ENCODE peak calls at places on chromosome 22, in six cellular contexts. One of them, this sample, is unnamed.

GRCh38 chr22:40651563-40652501 is 15.3 kb upstream of the MRTFA start:
- DNase-seq in NCI-H2081: peak; percentile 94
- DNase-seq in posterior cingulate gyrus: peak; percentile 96
- DNase-seq in GM18507: peak; percentile 58
- DNase-seq in stimulated activated naive B cell treated with anti-CD40 and anti-IgM and Interleukin-4, amounts not matched to agents 10 μg/mL and 1 μg/mL and 100 μg/mL, for 72 hours: peak; percentile 57
- DNase-seq in anterior cingulate cortex: peak; percentile 98
- DNase-seq in this sample: peak; percentile 99

GRCh38 chr22:45965565-45965962 is 11.4 kb downstream of the WNT7B start:
- DNase-seq in NCI-H2081: no peak
- DNase-seq in posterior cingulate gyrus: no peak
- DNase-seq in GM18507: no peak
- DNase-seq in stimulated activated naive B cell treated with anti-CD40 and anti-IgM and Interleukin-4, amounts not matched to agents 10 μg/mL and 1 μg/mL and 100 μg/mL, for 72 hours: no peak
- DNase-seq in anterior cingulate cortex: no peak
- DNase-seq in this sample: no peak

GRCh38 chr22:32501797-32502290 is 27.2 kb downstream of the FBXO7 start:
- DNase-seq in NCI-H2081: no peak
- DNase-seq in posterior cingulate gyrus: no peak
- DNase-seq in GM18507: no peak
- DNase-seq in stimulated activated naive B cell treated with anti-CD40 and anti-IgM and Interleukin-4, amounts not matched to agents 10 μg/mL and 1 μg/mL and 100 μg/mL, for 72 hours: no peak
- DNase-seq in anterior cingulate cortex: no peak
- DNase-seq in this sample: no peak

GRCh38 chr22:33825761-33826160 is 94.5 kb downstream of the LARGE1 start:
- DNase-seq in NCI-H2081: no peak
- DNase-seq in posterior cingulate gyrus: no peak
- DNase-seq in GM18507: no peak
- DNase-seq in stimulated activated naive B cell treated with anti-CD40 and anti-IgM and Interleukin-4, amounts not matched to agents 10 μg/mL and 1 μg/mL and 100 μg/mL, for 72 hours: no peak
- DNase-seq in anterior cingulate cortex: no peak
- DNase-seq in this sample: no peak

GRCh38 chr22:22235564-22235963 is 9.0 kb upstream of the VPREB1 start:
- DNase-seq in NCI-H2081: no peak
- DNase-seq in posterior cingulate gyrus: no peak
- DNase-seq in GM18507: no peak
- DNase-seq in stimulated activated naive B cell treated with anti-CD40 and anti-IgM and Interleukin-4, amounts not matched to agents 10 μg/mL and 1 μg/mL and 100 μg/mL, for 72 hours: no peak
- DNase-seq in anterior cingulate cortex: no peak
- DNase-seq in this sample: peak; percentile 7

GRCh38 chr22:17137226-17137625 is 16.1 kb upstream of the TMEM121B start:
- DNase-seq in NCI-H2081: no peak
- DNase-seq in posterior cingulate gyrus: no peak
- DNase-seq in GM18507: no peak
- DNase-seq in stimulated activated naive B cell treated with anti-CD40 and anti-IgM and Interleukin-4, amounts not matched to agents 10 μg/mL and 1 μg/mL and 100 μg/mL, for 72 hours: no peak
- DNase-seq in anterior cingulate cortex: no peak
- DNase-seq in this sample: no peak

GRCh38 chr22:50422046-50422445 is 52.8 kb downstream of the SBF1 start:
- DNase-seq in NCI-H2081: no peak
- DNase-seq in posterior cingulate gyrus: no peak
- DNase-seq in GM18507: no peak
- DNase-seq in stimulated activated naive B cell treated with anti-CD40 and anti-IgM and Interleukin-4, amounts not matched to agents 10 μg/mL and 1 μg/mL and 100 μg/mL, for 72 hours: no peak
- DNase-seq in anterior cingulate cortex: no peak
- DNase-seq in this sample: no peak

GRCh38 chr22:24595228-24595627 is 2.4 kb upstream of the LRRC75B start:
- DNase-seq in NCI-H2081: no peak
- DNase-seq in posterior cingulate gyrus: no peak
- DNase-seq in GM18507: no peak
- DNase-seq in stimulated activated naive B cell treated with anti-CD40 and anti-IgM and Interleukin-4, amounts not matched to agents 10 μg/mL and 1 μg/mL and 100 μg/mL, for 72 hours: no peak
- DNase-seq in anterior cingulate cortex: no peak
- DNase-seq in this sample: no peak

GRCh38 chr22:36374603-36375024 is 13.2 kb downstream of the MYH9 start:
- DNase-seq in NCI-H2081: no peak
- DNase-seq in posterior cingulate gyrus: no peak
- DNase-seq in GM18507: no peak
- DNase-seq in stimulated activated naive B cell treated with anti-CD40 and anti-IgM and Interleukin-4, amounts not matched to agents 10 μg/mL and 1 μg/mL and 100 μg/mL, for 72 hours: no peak
- DNase-seq in anterior cingulate cortex: no peak
- DNase-seq in this sample: no peak

GRCh38 chr22:19429950-19430889 is 1.3 kb downstream of the HIRA start:
- DNase-seq in NCI-H2081: peak; percentile 23
- DNase-seq in posterior cingulate gyrus: no peak
- DNase-seq in GM18507: no peak
- DNase-seq in stimulated activated naive B cell treated with anti-CD40 and anti-IgM and Interleukin-4, amounts not matched to agents 10 μg/mL and 1 μg/mL and 100 μg/mL, for 72 hours: no peak
- DNase-seq in anterior cingulate cortex: no peak
- DNase-seq in this sample: no peak

GRCh38 chr22:27802389-27803079 is 978 bp upstream of the MN1 start:
- DNase-seq in NCI-H2081: no peak
- DNase-seq in posterior cingulate gyrus: no peak
- DNase-seq in GM18507: no peak
- DNase-seq in stimulated activated naive B cell treated with anti-CD40 and anti-IgM and Interleukin-4, amounts not matched to agents 10 μg/mL and 1 μg/mL and 100 μg/mL, for 72 hours: no peak
- DNase-seq in anterior cingulate cortex: no peak
- DNase-seq in this sample: no peak

GRCh38 chr22:42889290-42889689 is 32.2 kb upstream of the ARFGAP3 start:
- DNase-seq in NCI-H2081: no peak
- DNase-seq in posterior cingulate gyrus: no peak
- DNase-seq in GM18507: peak; percentile 70
- DNase-seq in stimulated activated naive B cell treated with anti-CD40 and anti-IgM and Interleukin-4, amounts not matched to agents 10 μg/mL and 1 μg/mL and 100 μg/mL, for 72 hours: peak; percentile 58
- DNase-seq in anterior cingulate cortex: no peak
- DNase-seq in this sample: no peak

GRCh38 chr22:24554316-24555159 is at the start of gene GUCD1:
- DNase-seq in NCI-H2081: no peak
- DNase-seq in posterior cingulate gyrus: peak; percentile 25
- DNase-seq in GM18507: no peak
- DNase-seq in stimulated activated naive B cell treated with anti-CD40 and anti-IgM and Interleukin-4, amounts not matched to agents 10 μg/mL and 1 μg/mL and 100 μg/mL, for 72 hours: peak; percentile 23
- DNase-seq in anterior cingulate cortex: no peak
- DNase-seq in this sample: no peak

GRCh38 chr22:45860201-45860600 is 116.8 kb downstream of the WNT7B start:
- DNase-seq in NCI-H2081: no peak
- DNase-seq in posterior cingulate gyrus: no peak
- DNase-seq in GM18507: no peak
- DNase-seq in stimulated activated naive B cell treated with anti-CD40 and anti-IgM and Interleukin-4, amounts not matched to agents 10 μg/mL and 1 μg/mL and 100 μg/mL, for 72 hours: no peak
- DNase-seq in anterior cingulate cortex: no peak
- DNase-seq in this sample: no peak

GRCh38 chr22:47151490-47151889 is 389.0 kb downstream of the TBC1D22A start:
- DNase-seq in NCI-H2081: no peak
- DNase-seq in posterior cingulate gyrus: no peak
- DNase-seq in GM18507: no peak
- DNase-seq in stimulated activated naive B cell treated with anti-CD40 and anti-IgM and Interleukin-4, amounts not matched to agents 10 μg/mL and 1 μg/mL and 100 μg/mL, for 72 hours: no peak
- DNase-seq in anterior cingulate cortex: no peak
- DNase-seq in this sample: no peak

GRCh38 chr22:36328635-36329216 is 59.0 kb downstream of the MYH9 start:
- DNase-seq in NCI-H2081: no peak
- DNase-seq in posterior cingulate gyrus: no peak
- DNase-seq in GM18507: peak; percentile 29
- DNase-seq in stimulated activated naive B cell treated with anti-CD40 and anti-IgM and Interleukin-4, amounts not matched to agents 10 μg/mL and 1 μg/mL and 100 μg/mL, for 72 hours: peak; percentile 80
- DNase-seq in anterior cingulate cortex: no peak
- DNase-seq in this sample: no peak

GRCh38 chr22:36334838-36335603 is 52.7 kb downstream of the MYH9 start:
- DNase-seq in NCI-H2081: no peak
- DNase-seq in posterior cingulate gyrus: peak; percentile 65
- DNase-seq in GM18507: no peak
- DNase-seq in stimulated activated naive B cell treated with anti-CD40 and anti-IgM and Interleukin-4, amounts not matched to agents 10 μg/mL and 1 μg/mL and 100 μg/mL, for 72 hours: no peak
- DNase-seq in anterior cingulate cortex: peak; percentile 84
- DNase-seq in this sample: peak; percentile 76

GRCh38 chr22:29394931-29395581 is 6.7 kb upstream of the AP1B1 start:
- DNase-seq in NCI-H2081: peak; percentile 71
- DNase-seq in posterior cingulate gyrus: peak; percentile 46
- DNase-seq in GM18507: no peak
- DNase-seq in stimulated activated naive B cell treated with anti-CD40 and anti-IgM and Interleukin-4, amounts not matched to agents 10 μg/mL and 1 μg/mL and 100 μg/mL, for 72 hours: peak; percentile 58
- DNase-seq in anterior cingulate cortex: peak; percentile 21
- DNase-seq in this sample: peak; percentile 83

GRCh38 chr22:43391306-43391705 is 20.5 kb upstream of the MPPED1 start:
- DNase-seq in NCI-H2081: no peak
- DNase-seq in posterior cingulate gyrus: no peak
- DNase-seq in GM18507: no peak
- DNase-seq in stimulated activated naive B cell treated with anti-CD40 and anti-IgM and Interleukin-4, amounts not matched to agents 10 μg/mL and 1 μg/mL and 100 μg/mL, for 72 hours: no peak
- DNase-seq in anterior cingulate cortex: no peak
- DNase-seq in this sample: no peak

GRCh38 chr22:42066133-42066761 is 4.4 kb downstream of the NAGA start:
- DNase-seq in NCI-H2081: no peak
- DNase-seq in posterior cingulate gyrus: no peak
- DNase-seq in GM18507: no peak
- DNase-seq in stimulated activated naive B cell treated with anti-CD40 and anti-IgM and Interleukin-4, amounts not matched to agents 10 μg/mL and 1 μg/mL and 100 μg/mL, for 72 hours: no peak
- DNase-seq in anterior cingulate cortex: no peak
- DNase-seq in this sample: no peak

GRCh38 chr22:27905638-27906037 is 13.4 kb downstream of the PITPNB start:
- DNase-seq in NCI-H2081: no peak
- DNase-seq in posterior cingulate gyrus: no peak
- DNase-seq in GM18507: no peak
- DNase-seq in stimulated activated naive B cell treated with anti-CD40 and anti-IgM and Interleukin-4, amounts not matched to agents 10 μg/mL and 1 μg/mL and 100 μg/mL, for 72 hours: no peak
- DNase-seq in anterior cingulate cortex: no peak
- DNase-seq in this sample: no peak

GRCh38 chr22:20600137-20600673 is 92.8 kb downstream of the MED15 start:
- DNase-seq in NCI-H2081: no peak
- DNase-seq in posterior cingulate gyrus: no peak
- DNase-seq in GM18507: no peak
- DNase-seq in stimulated activated naive B cell treated with anti-CD40 and anti-IgM and Interleukin-4, amounts not matched to agents 10 μg/mL and 1 μg/mL and 100 μg/mL, for 72 hours: no peak
- DNase-seq in anterior cingulate cortex: no peak
- DNase-seq in this sample: no peak

GRCh38 chr22:24541681-24542515 is 13.0 kb downstream of the GUCD1 start:
- DNase-seq in NCI-H2081: no peak
- DNase-seq in posterior cingulate gyrus: no peak
- DNase-seq in GM18507: no peak
- DNase-seq in stimulated activated naive B cell treated with anti-CD40 and anti-IgM and Interleukin-4, amounts not matched to agents 10 μg/mL and 1 μg/mL and 100 μg/mL, for 72 hours: no peak
- DNase-seq in anterior cingulate cortex: no peak
- DNase-seq in this sample: no peak

GRCh38 chr22:21451545-21452520 is 15.4 kb upstream of the TMEM191C start:
- DNase-seq in NCI-H2081: no peak
- DNase-seq in posterior cingulate gyrus: no peak
- DNase-seq in GM18507: no peak
- DNase-seq in stimulated activated naive B cell treated with anti-CD40 and anti-IgM and Interleukin-4, amounts not matched to agents 10 μg/mL and 1 μg/mL and 100 μg/mL, for 72 hours: no peak
- DNase-seq in anterior cingulate cortex: no peak
- DNase-seq in this sample: no peak

GRCh38 chr22:40953446-40953845 is 2.3 kb downstream of the RBX1 start:
- DNase-seq in NCI-H2081: no peak
- DNase-seq in posterior cingulate gyrus: no peak
- DNase-seq in GM18507: no peak
- DNase-seq in stimulated activated naive B cell treated with anti-CD40 and anti-IgM and Interleukin-4, amounts not matched to agents 10 μg/mL and 1 μg/mL and 100 μg/mL, for 72 hours: no peak
- DNase-seq in anterior cingulate cortex: no peak
- DNase-seq in this sample: no peak

GRCh38 chr22:46068908-46069481 is 81.3 kb upstream of the PPARA start:
- DNase-seq in NCI-H2081: no peak
- DNase-seq in posterior cingulate gyrus: peak; percentile 10
- DNase-seq in GM18507: no peak
- DNase-seq in stimulated activated naive B cell treated with anti-CD40 and anti-IgM and Interleukin-4, amounts not matched to agents 10 μg/mL and 1 μg/mL and 100 μg/mL, for 72 hours: no peak
- DNase-seq in anterior cingulate cortex: no peak
- DNase-seq in this sample: no peak

GRCh38 chr22:46124383-46125144 is 25.8 kb upstream of the PPARA start:
- DNase-seq in NCI-H2081: no peak
- DNase-seq in posterior cingulate gyrus: no peak
- DNase-seq in GM18507: no peak
- DNase-seq in stimulated activated naive B cell treated with anti-CD40 and anti-IgM and Interleukin-4, amounts not matched to agents 10 μg/mL and 1 μg/mL and 100 μg/mL, for 72 hours: no peak
- DNase-seq in anterior cingulate cortex: no peak
- DNase-seq in this sample: no peak

GRCh38 chr22:17867160-17867785 is 93.0 kb upstream of the BID start:
- DNase-seq in NCI-H2081: peak; percentile 44
- DNase-seq in posterior cingulate gyrus: no peak
- DNase-seq in GM18507: no peak
- DNase-seq in stimulated activated naive B cell treated with anti-CD40 and anti-IgM and Interleukin-4, amounts not matched to agents 10 μg/mL and 1 μg/mL and 100 μg/mL, for 72 hours: no peak
- DNase-seq in anterior cingulate cortex: peak; percentile 52
- DNase-seq in this sample: no peak

GRCh38 chr22:44256085-44256484 is 56.7 kb downstream of the SHISAL1 start:
- DNase-seq in NCI-H2081: no peak
- DNase-seq in posterior cingulate gyrus: no peak
- DNase-seq in GM18507: no peak
- DNase-seq in stimulated activated naive B cell treated with anti-CD40 and anti-IgM and Interleukin-4, amounts not matched to agents 10 μg/mL and 1 μg/mL and 100 μg/mL, for 72 hours: no peak
- DNase-seq in anterior cingulate cortex: no peak
- DNase-seq in this sample: no peak

GRCh38 chr22:32052259-32052658 is 9.2 kb downstream of the SLC5A1 start:
- DNase-seq in NCI-H2081: no peak
- DNase-seq in posterior cingulate gyrus: no peak
- DNase-seq in GM18507: no peak
- DNase-seq in stimulated activated naive B cell treated with anti-CD40 and anti-IgM and Interleukin-4, amounts not matched to agents 10 μg/mL and 1 μg/mL and 100 μg/mL, for 72 hours: no peak
- DNase-seq in anterior cingulate cortex: no peak
- DNase-seq in this sample: no peak

GRCh38 chr22:38940985-38941384 is 16.4 kb upstream of the APOBEC3A start:
- DNase-seq in NCI-H2081: no peak
- DNase-seq in posterior cingulate gyrus: no peak
- DNase-seq in GM18507: no peak
- DNase-seq in stimulated activated naive B cell treated with anti-CD40 and anti-IgM and Interleukin-4, amounts not matched to agents 10 μg/mL and 1 μg/mL and 100 μg/mL, for 72 hours: no peak
- DNase-seq in anterior cingulate cortex: no peak
- DNase-seq in this sample: no peak

GRCh38 chr22:20672732-20673131 is 101.2 kb upstream of the SERPIND1 start:
- DNase-seq in NCI-H2081: no peak
- DNase-seq in posterior cingulate gyrus: no peak
- DNase-seq in GM18507: no peak
- DNase-seq in stimulated activated naive B cell treated with anti-CD40 and anti-IgM and Interleukin-4, amounts not matched to agents 10 μg/mL and 1 μg/mL and 100 μg/mL, for 72 hours: no peak
- DNase-seq in anterior cingulate cortex: no peak
- DNase-seq in this sample: no peak

GRCh38 chr22:29030016-29030617 is 31.5 kb downstream of the C22orf31 start:
- DNase-seq in NCI-H2081: no peak
- DNase-seq in posterior cingulate gyrus: no peak
- DNase-seq in GM18507: no peak
- DNase-seq in stimulated activated naive B cell treated with anti-CD40 and anti-IgM and Interleukin-4, amounts not matched to agents 10 μg/mL and 1 μg/mL and 100 μg/mL, for 72 hours: no peak
- DNase-seq in anterior cingulate cortex: no peak
- DNase-seq in this sample: no peak

GRCh38 chr22:21816787-21817496 is 50.5 kb downstream of the MAPK1 start:
- DNase-seq in NCI-H2081: peak; percentile 52
- DNase-seq in posterior cingulate gyrus: no peak
- DNase-seq in GM18507: peak; percentile 55
- DNase-seq in stimulated activated naive B cell treated with anti-CD40 and anti-IgM and Interleukin-4, amounts not matched to agents 10 μg/mL and 1 μg/mL and 100 μg/mL, for 72 hours: peak; percentile 53
- DNase-seq in anterior cingulate cortex: no peak
- DNase-seq in this sample: no peak

This sample was measured in hippocampal formation.